ENCODE peak calls at places on chromosomes 6 and 20, in five cellular contexts. I, W, O, K and A are unnamed samples.
A peak's percentile ranks its signal among the peaks of the same experiment; 100 is the strongest.

GRCh38 chr20:56515657-56516381 is 8.7 kb upstream of the FAM209A start:
- DNase-seq in I (no peak), O (no peak), W (no peak), K (peak; percentile 35), A (no peak)

GRCh38 chr6:167699141-167700036 is 127.3 kb upstream of the AFDN start:
- DNase-seq in I (no peak), W (peak; percentile 47), K (peak; percentile 85), O (no peak), A (no peak)

GRCh38 chr6:3139090-3139903 is 18.0 kb downstream of the TUBB2A start:
- DNase-seq in O (peak; percentile 53), W (peak; percentile 39), I (peak; percentile 36), K (peak; percentile 50), A (no peak)

GRCh38 chr20:57330998-57331397 is 1.4 kb downstream of the SPO11 start:
- DNase-seq in K (no peak), I (no peak), W (no peak), O (no peak), A (no peak)

GRCh38 chr20:48898896-48899513 is 22.5 kb upstream of the ARFGEF2 start:
- DNase-seq in W (no peak), I (no peak), O (no peak), K (no peak), A (no peak)

GRCh38 chr6:89035252-89036106 is 45.1 kb upstream of the PNRC1 start:
- DNase-seq in W (peak; percentile 95), I (peak; percentile 93), O (peak; percentile 98), K (peak; percentile 77), A (peak; percentile 93)

GRCh38 chr20:54231006-54231405 is 23.1 kb downstream of the PFDN4 start:
- DNase-seq in O (no peak), W (no peak), I (no peak), K (no peak), A (no peak)

GRCh38 chr6:13535306-13535705 is 39.1 kb upstream of the SIRT5 start:
- DNase-seq in I (no peak), W (no peak), K (no peak), O (peak; percentile 10), A (no peak)

GRCh38 chr6:166784691-166785090 is 157.6 kb upstream of the RPS6KA2 start:
- DNase-seq in O (no peak), K (no peak), W (no peak), I (no peak), A (no peak)

GRCh38 chr6:11381801-11382513 is 149.5 kb upstream of the NEDD9 start:
- DNase-seq in W (no peak), O (no peak), K (peak; percentile 20), I (no peak), A (no peak)

GRCh38 chr6:30884521-30885480 is 482 bp downstream of the DDR1 start:
- DNase-seq in W (peak; percentile 70), I (no peak), K (no peak), O (peak; percentile 9), A (no peak)

DNA sequence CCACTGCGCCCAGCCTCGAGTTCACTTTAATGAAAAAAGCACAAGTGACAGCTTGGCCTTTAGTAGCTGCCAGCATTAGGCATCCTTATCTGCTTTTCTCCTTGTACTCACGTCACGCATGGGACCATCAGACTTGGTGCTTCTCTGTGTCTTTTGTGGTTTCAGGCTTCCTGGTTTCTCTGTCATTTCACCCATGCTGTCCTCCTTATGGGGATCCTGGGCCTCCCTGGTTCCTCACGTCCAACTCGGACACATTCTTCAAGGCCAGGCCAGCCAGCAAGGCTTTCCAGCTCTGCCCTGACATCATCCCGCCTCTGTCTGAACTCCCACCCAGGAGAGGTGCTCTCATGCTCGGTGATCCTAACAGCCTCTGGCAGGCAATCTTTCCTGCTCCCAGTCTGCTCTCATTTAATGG is 83.2 kb downstream of the TIAM2 start:
- DNase-seq in W (peak; percentile 60), I (no peak), O (peak; percentile 59), K (no peak), A (no peak)
- H3K27ac ChIP-seq in W (peak overlapping the region; percentile 77), I (no peak overlapping the region), O (no peak overlapping the region), K (no peak overlapping the region), A (no peak overlapping the region)

GRCh38 chr20:15579703-15580102 is 993.5 kb downstream of the KIF16B start:
- DNase-seq in O (no peak), K (no peak), I (no peak), W (no peak), A (no peak)
- H3K27ac ChIP-seq in O (no peak overlapping the region), K (no peak overlapping the region), I (no peak overlapping the region), W (no peak overlapping the region), A (no peak overlapping the region)

GRCh38 chr20:3213226-3213625 is 3.9 kb downstream of the ITPA start:
- DNase-seq in K (no peak), W (no peak), I (no peak), O (no peak), A (no peak)

GRCh38 chr20:3209023-3209945 is at the start of gene ITPA:
- DNase-seq in I (peak; percentile 58), K (peak; percentile 57), W (peak; percentile 37), O (peak; percentile 27), A (no peak)

GRCh38 chr20:3204124-3204794 is at the start of gene DDRGK1:
- DNase-seq in W (peak; percentile 83), K (peak; percentile 89), I (peak; percentile 88), O (peak; percentile 51), A (peak; percentile 87)

GRCh38 chr20:3210346-3210745 is 1.0 kb downstream of the ITPA start:
- DNase-seq in I (no peak), O (no peak), K (no peak), W (no peak), A (no peak)

GRCh38 chr20:3209946-3210317 is 634 bp downstream of the ITPA start:
- DNase-seq in O (peak; percentile 6), W (no peak), I (no peak), K (no peak), A (no peak)
- H3K27ac ChIP-seq in O (peak overlapping the region; percentile 67), W (peak overlapping the region; percentile 38), I (peak overlapping the region; percentile 93), K (peak overlapping the region; percentile 94), A (peak overlapping the region; percentile 57)

GRCh38 chr6:122692175-122692598 is 82.0 kb downstream of the PKIB start:
- DNase-seq in I (no peak), K (no peak), O (peak; percentile 92), W (no peak), A (no peak)
- H3K27ac ChIP-seq in I (no peak overlapping the region), K (no peak overlapping the region), O (no peak overlapping the region), W (no peak overlapping the region), A (no peak overlapping the region)

GRCh38 chr6:151075005-151075404 is 164.8 kb upstream of the AKAP12 start:
- DNase-seq in O (no peak), K (no peak), I (no peak), W (no peak), A (no peak)
- H3K27ac ChIP-seq in O (no peak overlapping the region), K (no peak overlapping the region), I (no peak overlapping the region), W (no peak overlapping the region), A (no peak overlapping the region)

GRCh38 chr6:119076173-119076965 is 2.1 kb downstream of the FAM184A start:
- DNase-seq in I (no peak), W (no peak), O (no peak), K (no peak), A (no peak)

GRCh38 chr6:119078449-119079287 is at the start of gene FAM184A:
- DNase-seq in I (peak; percentile 33), O (peak; percentile 45), W (peak; percentile 71), K (peak; percentile 44), A (no peak)

GRCh38 chr6:119076966-119077642 is 1.4 kb downstream of the FAM184A start:
- DNase-seq in K (no peak), I (no peak), O (no peak), W (no peak), A (no peak)

GRCh38 chr6:119077643-119078448 is 618 bp downstream of the FAM184A start:
- DNase-seq in K (peak; percentile 11), I (no peak), O (no peak), W (peak; percentile 28), A (no peak)

DNA sequence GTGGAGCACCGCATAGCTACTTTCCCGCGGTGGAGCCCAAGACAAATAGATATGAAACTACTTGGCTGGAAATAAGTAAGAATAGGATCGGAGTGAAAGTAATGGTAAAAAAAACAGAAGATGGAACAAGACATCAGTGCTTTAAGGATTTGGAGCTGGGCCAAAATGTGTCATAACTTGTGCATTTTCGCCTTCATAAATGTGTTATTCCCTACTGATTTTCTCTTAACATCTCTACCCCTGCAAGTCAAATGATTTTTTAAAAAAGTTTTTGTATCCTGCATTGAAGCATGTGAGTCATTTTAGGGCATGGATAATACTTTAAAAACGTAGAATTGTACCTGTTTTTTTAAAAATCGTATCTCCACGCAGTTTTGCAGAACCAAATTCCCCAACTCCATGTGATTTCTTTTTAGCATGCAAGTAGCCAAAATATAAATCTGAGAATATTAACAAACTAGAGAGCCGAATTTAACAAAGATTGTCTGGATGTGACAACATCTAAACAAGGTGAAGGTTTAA is 885 bp upstream of the FAM184A start:
- DNase-seq in I (no peak), K (no peak), W (no peak), O (peak; percentile 28), A (no peak)
- H3K27ac ChIP-seq in I (peak overlapping the region; percentile 73), K (peak overlapping the region; percentile 32), W (peak overlapping the region; percentile 58), O (no peak overlapping the region), A (peak overlapping the region; percentile 83)

GRCh38 chr6:44044154-44044539 is 83.1 kb downstream of the MRPL14 start:
- DNase-seq in W (no peak), I (peak; percentile 67), K (no peak), O (no peak), A (no peak)
- H3K27ac ChIP-seq in W (no peak overlapping the region), I (peak overlapping the region; percentile 95), K (peak overlapping the region; percentile 29), O (peak overlapping the region; percentile 93), A (no peak overlapping the region)